ENCODE peak calls at places on chromosomes 2 and 18, in six cellular contexts. D is LNCaP clone FGC, Y is foreskin keratinocyte, X is A549, I is tibial artery, K is body of pancreas. E is an unnamed sample.
A peak's percentile ranks its signal among the peaks of the same experiment; 100 is the strongest.

GRCh38 chr18:78875268-78875997 is 104.2 kb upstream of the SALL3 start:
- DNase-seq in X (no peak), I (peak; percentile 51), D (no peak), Y (no peak), K (peak; percentile 57), E (no peak)

GRCh38 chr2:26848336-26849055 is 564 bp downstream of the DPYSL5 start:
- DNase-seq in X (no peak), Y (no peak), K (peak; percentile 24), D (no peak), I (no peak), E (peak; percentile 32)

GRCh38 chr2:185608799-185609198 is 129.8 kb upstream of the FSIP2 start:
- DNase-seq in I (no peak), D (no peak), X (no peak), K (no peak), Y (peak; percentile 31), E (peak; percentile 28)

GRCh38 chr2:28030600-28030999 is 140.1 kb downstream of the BABAM2 start:
- DNase-seq in X (no peak), D (no peak), K (no peak), Y (no peak), I (peak; percentile 62), E (no peak)

GRCh38 chr2:231386446-231386845 is 9.1 kb upstream of the B3GNT7 start:
- DNase-seq in I (no peak), Y (peak; percentile 51), D (no peak), K (no peak), X (no peak), E (no peak)

GRCh38 chr2:73836141-73836943 is 7.6 kb downstream of the STAMBP start:
- DNase-seq in X (no peak), I (no peak), Y (no peak), K (no peak), D (no peak), E (no peak)

GRCh38 chr2:29850794-29851193 is 70.6 kb downstream of the ALK start:
- DNase-seq in I (no peak), D (no peak), Y (no peak), K (no peak), X (no peak), E (no peak)

GRCh38 chr2:66982766-66983165 is 414.4 kb upstream of the ETAA1 start:
- DNase-seq in K (peak; percentile 17), D (no peak), X (no peak), I (no peak), Y (peak; percentile 9), E (no peak)

GRCh38 chr2:69154031-69154430 is 141.1 kb downstream of the ANTXR1 start:
- DNase-seq in D (no peak), Y (no peak), X (no peak), I (no peak), K (no peak), E (no peak)

GRCh38 chr2:169478339-169478738 is 955 bp upstream of the BBS5 start:
- DNase-seq in X (no peak), D (no peak), Y (no peak), K (no peak), I (no peak), E (no peak)

GRCh38 chr2:139645617-139646016 is 865.4 kb upstream of the NXPH2 start:
- DNase-seq in K (no peak), Y (peak; percentile 7), D (no peak), X (no peak), I (no peak), E (no peak)

GRCh38 chr2:240620859-240621258 is 4.4 kb upstream of the GPR35 start:
- DNase-seq in I (no peak), D (no peak), X (no peak), Y (no peak), K (peak; percentile 2), E (no peak)

GRCh38 chr2:156340377-156340776 is 7.9 kb upstream of the NR4A2 start:
- DNase-seq in X (no peak), D (no peak), K (no peak), Y (no peak), I (no peak), E (no peak)

GRCh38 chr2:219496781-219497494 is 1.8 kb upstream of the GMPPA start:
- DNase-seq in I (peak; percentile 80), D (no peak), Y (peak; percentile 24), K (peak; percentile 28), X (no peak), E (no peak)

GRCh38 chr18:65255417-65255816 is 495.4 kb upstream of the CDH7 start:
- DNase-seq in X (no peak), D (no peak), Y (no peak), I (no peak), K (no peak), E (no peak)

GRCh38 chr2:110828330-110828729 is 96.0 kb downstream of the ACOXL start:
- DNase-seq in K (no peak), D (no peak), X (no peak), I (no peak), Y (no peak), E (no peak)

GRCh38 chr2:158973511-158973956 is 5.1 kb downstream of the TANC1 start:
- DNase-seq in Y (no peak), D (no peak), K (no peak), I (no peak), X (no peak), E (peak; percentile 28)

GRCh38 chr2:134193006-134193405 is 60.9 kb upstream of the MGAT5 start:
- DNase-seq in Y (peak; percentile 55), D (no peak), I (no peak), X (no peak), K (no peak), E (no peak)

GRCh38 chr2:50143822-50144575 is 887.9 kb downstream of the NRXN1 start:
- DNase-seq in X (peak; percentile 15), D (no peak), I (no peak), K (no peak), Y (peak; percentile 55), E (peak; percentile 8)

GRCh38 chr2:134712736-134713495 is 5.9 kb downstream of the TMEM163 start:
- DNase-seq in Y (no peak), X (no peak), I (no peak), K (no peak), D (no peak), E (no peak)

GRCh38 chr18:45874501-45875184 is 49.2 kb downstream of the SIGLEC15 start:
- DNase-seq in D (no peak), Y (no peak), I (no peak), K (no peak), X (no peak), E (no peak)

GRCh38 chr2:70145168-70145538 is 45.7 kb downstream of the C2orf42 start:
- DNase-seq in Y (no peak), D (no peak), K (no peak), I (no peak), X (no peak), E (no peak)

GRCh38 chr2:133157141-133157540 is 411.1 kb downstream of the NCKAP5 start:
- DNase-seq in X (no peak), I (no peak), Y (peak; percentile 24), D (no peak), K (no peak), E (no peak)

GRCh38 chr18:44742741-44743311 is 62.1 kb downstream of the SETBP1 start:
- DNase-seq in D (no peak), Y (no peak), I (no peak), X (no peak), K (peak; percentile 65), E (no peak)

GRCh38 chr2:145199052-145199451 is 679.1 kb upstream of the ZEB2 start:
- DNase-seq in K (peak; percentile 30), Y (no peak), D (no peak), I (no peak), X (no peak), E (no peak)

GRCh38 chr2:141767051-141767450 is 363.8 kb downstream of the LRP1B start:
- DNase-seq in X (no peak), Y (peak; percentile 82), K (no peak), D (no peak), I (no peak), E (no peak)

GRCh38 chr2:151289972-151290335 is 486 bp upstream of the NMI start:
- DNase-seq in K (peak; percentile 24), Y (peak; percentile 75), D (no peak), X (peak; percentile 39), I (no peak), E (peak; percentile 23)

GRCh38 chr2:165274698-165275097 is 35.5 kb downstream of the SCN2A start:
- DNase-seq in Y (no peak), K (peak; percentile 30), I (peak; percentile 83), D (no peak), X (no peak), E (no peak)

GRCh38 chr18:12254137-12254819 is at the start of gene CIDEA:
- DNase-seq in D (no peak), X (no peak), Y (peak; percentile 33), I (no peak), K (peak; percentile 18), E (no peak)

GRCh38 chr2:43011142-43011491 is 215.3 kb downstream of the ZFP36L2 start:
- DNase-seq in K (no peak), X (no peak), Y (no peak), D (no peak), I (no peak), E (no peak)

GRCh38 chr2:46966576-46966975 is 51.0 kb upstream of the MCFD2 start:
- DNase-seq in I (no peak), D (no peak), K (no peak), X (no peak), Y (no peak), E (no peak)

GRCh38 chr2:231985823-231986261 is 24.3 kb downstream of the DIS3L2 start:
- DNase-seq in D (no peak), X (no peak), K (no peak), Y (peak; percentile 23), I (no peak), E (no peak)

GRCh38 chr2:67329513-67329912 is 67.6 kb upstream of the ETAA1 start:
- DNase-seq in K (no peak), D (no peak), I (no peak), X (no peak), Y (no peak), E (no peak)

GRCh38 chr2:50885948-50886347 is 146.0 kb downstream of the NRXN1 start:
- DNase-seq in Y (no peak), I (no peak), K (no peak), X (no peak), D (no peak), E (no peak)

GRCh38 chr2:88959480-88960204 is 268.2 kb downstream of the RPIA start:
- DNase-seq in I (no peak), D (no peak), K (no peak), X (no peak), Y (peak; percentile 7), E (no peak)

GRCh38 chr18:3261393-3262233 is at the start of gene MYL12B:
- DNase-seq in X (peak; percentile 43), Y (peak; percentile 88), D (no peak), I (peak; percentile 88), K (peak; percentile 80), E (peak; percentile 89)
- TF ChIP-seq CTCF in X (no peak), Y (no peak), D (peak; percentile 9), I (no peak), K (peak; percentile 17), E (no peak)

GRCh38 chr2:200650195-200650594 is 64.4 kb downstream of the AOX1 start:
- DNase-seq in D (no peak), Y (no peak), I (no peak), X (no peak), K (no peak), E (no peak)
- TF ChIP-seq CTCF in D (no peak), Y (no peak), I (no peak), X (no peak), K (no peak), E (no peak)

GRCh38 chr2:239193925-239194687 is 206.7 kb downstream of the HDAC4 start:
- DNase-seq in Y (no peak), I (peak; percentile 34), K (no peak), X (no peak), D (no peak), E (no peak)
- TF ChIP-seq CTCF in Y (peak; percentile 36), I (no peak), K (no peak), X (peak; percentile 10), D (peak; percentile 24), E (no peak)

GRCh38 chr2:120730053-120730439 is 5.6 kb upstream of the GLI2 start:
- DNase-seq in D (no peak), Y (no peak), K (no peak), I (peak; percentile 24), X (no peak), E (no peak)
- TF ChIP-seq CTCF in D (no peak), Y (no peak), K (no peak), I (no peak), X (no peak), E (no peak)

E was measured in Calu3.